ENCODE peak calls at places on chromosomes 12 and 14, in four cellular contexts. F, G, M and B are unnamed samples.

GRCh38 chr14:74888164-74889158 is 6.7 kb downstream of the DLST start:
- DNase-seq in F (peak), G (no peak), M (peak), B (no peak)

GRCh38 chr12:82461393-82461792 is 103.1 kb downstream of the METTL25 start:
- DNase-seq in G (no peak), F (no peak), M (no peak), B (no peak)

GRCh38 chr14:35416108-35416750 is 11.7 kb upstream of the NFKBIA start:
- DNase-seq in G (no peak), M (peak), F (no peak), B (no peak)

GRCh38 chr12:22733756-22734155 is 108.8 kb downstream of the ETNK1 start:
- DNase-seq in M (no peak), G (no peak), F (no peak), B (no peak)

GRCh38 chr14:72558721-72559120 is 335.2 kb downstream of the DPF3 start:
- DNase-seq in F (peak), G (peak), M (no peak), B (no peak)

GRCh38 chr14:101845896-101846295 is 84.4 kb downstream of the PPP2R5C start:
- DNase-seq in M (no peak), F (no peak), G (no peak), B (no peak)

GRCh38 chr14:64923015-64923414 is 8.8 kb downstream of the CHURC1 start:
- DNase-seq in M (no peak), G (no peak), F (no peak), B (no peak)

GRCh38 chr14:85471744-85472143 is 58.2 kb upstream of the FLRT2 start:
- DNase-seq in M (peak), G (peak), F (peak), B (no peak)

GRCh38 chr12:56084958-56085543 is 5.1 kb downstream of the ERBB3 start:
- DNase-seq in M (no peak), F (peak), G (no peak), B (no peak)

GRCh38 chr12:118135788-118136558 is at the start of gene PEBP1:
- DNase-seq in M (peak), F (peak), G (peak), B (peak)

GRCh38 chr12:124392991-124393790 is 98.3 kb downstream of the RFLNA start:
- DNase-seq in G (peak), F (no peak), M (peak), B (no peak)

GRCh38 chr12:49342066-49342913 is 4.4 kb upstream of the DNAJC22 start:
- DNase-seq in F (peak), G (peak), M (peak), B (peak)

GRCh38 chr14:89303452-89304435 is 113.3 kb downstream of the FOXN3 start:
- DNase-seq in M (peak), G (peak), F (peak), B (no peak)

GRCh38 chr12:78696267-78696666 is 168.3 kb upstream of the SYT1 start:
- DNase-seq in M (no peak), F (peak), G (no peak), B (no peak)

GRCh38 chr12:34595749-34596733 is 573.7 kb downstream of the ALG10 start:
- DNase-seq in G (no peak), F (no peak), M (no peak), B (no peak)

GRCh38 chr14:106235356-106236159 is 709.2 kb downstream of the TMEM121 start:
- DNase-seq in G (no peak), F (no peak), M (no peak), B (no peak)

GRCh38 chr12:65308001-65308400 is 29.5 kb downstream of the MSRB3 start:
- DNase-seq in M (peak), G (peak), F (no peak), B (no peak)

GRCh38 chr12:104285740-104286537 is 17.6 kb upstream of the EID3 start:
- DNase-seq in G (peak), F (no peak), M (no peak), B (no peak)

GRCh38 chr12:82673698-82674097 is 13.0 kb upstream of the TMTC2 start:
- DNase-seq in M (no peak), G (no peak), F (peak), B (no peak)

GRCh38 chr12:124018526-124018925 is 45.5 kb downstream of the ZNF664 start:
- DNase-seq in M (peak), G (no peak), F (no peak), B (no peak)

GRCh38 chr14:32468955-32469354 is 139.9 kb downstream of the AKAP6 start:
- DNase-seq in M (peak), F (peak), G (peak), B (no peak)

GRCh38 chr12:83676896-83677295 is 990.2 kb downstream of the TMTC2 start:
- DNase-seq in G (no peak), F (no peak), M (no peak), B (no peak)

GRCh38 chr12:75477137-75477536 is 3.4 kb upstream of the GLIPR1 start:
- DNase-seq in M (no peak), F (no peak), G (no peak), B (no peak)

GRCh38 chr12:8661016-8661415 is 1.6 kb downstream of the MFAP5 start:
- DNase-seq in M (no peak), F (peak), G (no peak), B (no peak)

GRCh38 chr12:122656298-122656697 is 46.9 kb downstream of the HCAR2 start:
- DNase-seq in M (no peak), G (no peak), F (no peak), B (no peak)

GRCh38 chr12:104263026-104263425 is 40.5 kb upstream of the EID3 start:
- DNase-seq in F (no peak), M (no peak), G (no peak), B (no peak)

DNA sequence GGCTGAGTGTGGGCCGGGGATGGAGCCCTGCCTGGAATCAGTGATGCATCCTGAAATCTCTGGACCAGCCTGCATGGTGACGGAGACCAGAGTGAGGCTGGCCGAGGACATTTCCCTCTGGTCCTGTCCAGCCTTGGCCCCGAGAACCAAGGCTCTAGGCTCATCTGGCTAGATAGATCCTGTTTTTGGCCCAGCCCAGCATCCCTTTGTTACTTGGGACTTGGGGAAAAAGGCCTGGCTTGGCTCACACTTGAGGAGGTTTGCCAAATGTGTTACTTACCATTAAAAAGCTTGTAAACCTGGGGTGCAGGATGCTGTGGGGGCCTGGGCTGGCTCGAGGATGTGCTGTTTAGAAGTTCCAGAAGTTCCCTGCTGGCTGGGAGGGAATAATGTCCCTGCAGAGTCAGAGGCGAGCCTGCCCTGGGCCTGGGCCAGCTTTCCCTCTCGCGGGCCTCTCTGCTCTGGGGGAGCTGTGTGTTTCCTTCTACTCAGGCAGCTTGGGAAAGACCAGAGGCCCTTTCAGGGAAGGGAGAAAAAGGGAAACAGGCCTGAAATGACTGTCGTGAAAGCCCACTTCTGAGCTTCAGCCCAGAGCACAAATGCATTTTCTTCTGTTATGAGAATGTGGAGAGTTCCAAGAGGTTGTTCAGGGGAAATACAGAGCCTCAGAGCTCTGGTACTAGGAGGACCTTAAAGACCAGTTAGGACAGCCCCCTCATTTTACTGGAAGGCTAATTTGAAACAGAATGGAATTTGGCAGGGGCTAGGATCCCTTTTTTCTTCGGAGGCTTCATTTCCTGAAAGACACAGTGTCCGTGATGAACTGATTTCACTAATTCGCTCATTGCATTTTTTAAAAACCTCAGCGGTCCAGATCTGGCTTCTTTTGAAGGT is 47.2 kb upstream of the CTDSP2 start:
- DNase-seq in F (peak), M (peak), G (peak), B (no peak)
- H3K4me3 ChIP-seq in F (no peak), M (peak), G (peak), B (no peak)

DNA sequence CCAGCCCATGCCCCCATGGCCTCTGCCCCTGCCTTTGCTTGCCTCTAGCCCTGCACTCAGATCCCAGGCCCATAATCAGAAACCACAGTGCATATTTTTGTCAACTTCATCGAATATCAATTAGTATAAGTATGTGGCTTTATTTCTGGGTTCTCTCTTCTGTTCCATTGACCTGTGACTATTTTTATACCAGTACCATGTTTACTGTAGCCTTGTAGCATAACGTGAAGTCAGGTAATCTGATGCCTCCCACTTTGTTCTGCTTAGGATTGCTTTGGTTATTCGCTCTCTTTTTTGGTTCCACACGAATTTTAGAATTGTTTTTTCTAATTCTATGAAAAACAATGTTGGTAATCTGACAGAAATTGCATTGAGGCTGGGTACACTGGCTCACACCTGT is 14.9 kb downstream of the EEA1 start:
- DNase-seq in F (no peak), G (no peak), M (no peak), B (no peak)
- H2AK5ac ChIP-seq in F (no peak), G (no peak), M (no peak), B (no peak)

GRCh38 chr14:93050761-93051160 is 65.0 kb downstream of the ITPK1 start:
- DNase-seq in G (no peak), M (no peak), F (no peak), B (no peak)
- H2BK120ac ChIP-seq in G (no peak), M (no peak), F (no peak), B (no peak)

DNA sequence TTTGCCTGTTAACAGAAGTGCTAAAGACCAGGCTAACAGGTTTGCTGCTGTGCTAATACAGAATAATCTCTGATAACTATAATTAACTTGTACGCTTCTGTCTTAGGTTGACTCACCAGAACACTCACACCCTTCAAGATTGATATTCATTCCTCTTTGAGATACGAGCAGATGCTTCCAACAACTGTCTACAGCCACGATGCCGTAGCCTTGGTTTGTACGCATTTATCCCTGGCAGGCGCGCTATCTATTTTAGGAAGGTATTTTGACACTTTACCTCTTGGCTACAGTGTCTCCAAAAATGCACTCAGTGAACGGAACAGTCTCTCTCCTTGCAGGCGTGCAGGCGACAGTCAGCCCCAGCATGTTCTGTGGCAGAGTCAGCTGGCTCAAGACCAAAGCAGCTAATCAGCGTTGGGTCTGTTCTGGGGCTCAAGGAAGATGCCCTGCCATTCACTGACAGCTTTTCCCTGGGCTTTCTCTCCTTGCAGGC is 146.4 kb upstream of the PRICKLE1 start:
- DNase-seq in F (peak), G (no peak), M (no peak), B (no peak)
- H3K4me3 ChIP-seq in F (no peak), G (no peak), M (no peak), B (no peak)

GRCh38 chr12:127642208-127642607 is 624.8 kb upstream of the TMEM132C start:
- DNase-seq in G (no peak), M (no peak), F (no peak), B (no peak)
- H2AK5ac ChIP-seq in G (no peak), M (no peak), F (peak), B (no peak)

GRCh38 chr12:27899151-27899661 is 73.3 kb downstream of the PTHLH start:
- DNase-seq in F (peak), G (peak), M (peak), B (no peak)

GRCh38 chr12:27901959-27902358 is 70.6 kb downstream of the PTHLH start:
- DNase-seq in M (peak), F (no peak), G (peak), B (no peak)

GRCh38 chr12:27902651-27903050 is 69.9 kb downstream of the PTHLH start:
- DNase-seq in G (no peak), F (peak), M (no peak), B (no peak)

GRCh38 chr12:27898022-27898421 is 74.5 kb downstream of the PTHLH start:
- DNase-seq in G (no peak), M (no peak), F (no peak), B (no peak)

DNA sequence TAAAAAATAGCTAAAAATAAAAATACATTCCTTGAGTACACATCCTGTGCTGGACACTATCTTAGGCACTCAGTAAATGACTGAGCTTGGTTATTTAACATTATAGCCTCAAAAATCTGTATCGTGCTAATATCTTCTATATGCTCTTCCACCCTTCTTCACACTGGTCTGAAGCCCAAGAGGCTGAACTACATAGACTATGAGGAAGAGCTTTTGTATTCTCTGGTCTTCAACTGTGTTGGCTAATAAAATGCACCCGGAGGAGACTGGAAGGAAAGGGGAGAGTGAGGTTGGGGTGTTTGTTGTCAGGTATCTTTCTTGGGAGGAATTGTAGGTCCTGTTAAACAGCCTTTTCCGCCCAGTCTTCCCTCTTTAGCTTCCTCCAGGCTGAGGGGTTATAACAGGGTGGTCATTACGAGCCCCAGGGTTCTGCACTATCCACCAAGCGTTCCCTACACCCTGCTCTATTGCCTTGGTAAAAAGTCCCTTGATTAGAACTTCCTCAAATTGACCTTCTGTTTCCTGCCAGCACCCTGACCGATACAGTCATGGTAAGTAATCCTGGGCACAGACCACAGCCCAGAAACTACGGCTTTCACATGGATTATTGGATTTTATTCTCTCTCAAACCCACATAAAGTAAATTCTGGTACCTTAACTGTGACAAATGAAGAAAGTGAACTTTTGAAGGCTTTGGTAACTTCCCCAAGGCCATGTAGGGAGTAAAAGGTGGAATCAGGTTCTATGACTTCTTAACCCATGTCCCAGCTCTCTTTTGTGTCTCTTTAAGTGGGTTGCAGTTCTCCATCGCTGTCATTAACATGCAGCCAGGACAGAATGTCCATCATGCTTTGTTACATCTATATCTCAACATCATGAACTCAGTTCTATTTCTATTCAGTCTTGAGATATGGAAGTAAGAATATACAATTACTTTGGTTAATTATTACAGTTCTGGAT is 71.3 kb downstream of the PTHLH start:
- DNase-seq in M (no peak), F (no peak), G (no peak), B (no peak)
- H2BK120ac ChIP-seq in M (no peak), F (peak), G (peak), B (no peak)

GRCh38 chr14:22492601-22493000 is 96.4 kb downstream of the DAD1 start:
- DNase-seq in G (no peak), F (no peak), M (no peak), B (no peak)

GRCh38 chr14:22493143-22493542 is 95.9 kb downstream of the DAD1 start:
- DNase-seq in G (no peak), M (no peak), F (no peak), B (no peak)

GRCh38 chr14:22494486-22495135 is 94.4 kb downstream of the DAD1 start:
- DNase-seq in G (no peak), F (no peak), M (no peak), B (no peak)

GRCh38 chr14:22491683-22492483 is 97.1 kb downstream of the DAD1 start:
- DNase-seq in F (no peak), M (no peak), G (no peak), B (no peak)

GRCh38 chr14:22493753-22494152 is 95.3 kb downstream of the DAD1 start:
- DNase-seq in M (no peak), G (no peak), F (no peak), B (no peak)
- H3K4me3 ChIP-seq in M (no peak), G (no peak), F (no peak), B (no peak)

GRCh38 chr12:68807576-68808387 is at the start of gene MDM2:
- DNase-seq in M (peak), G (peak), F (peak), B (peak)
- H2AK5ac ChIP-seq in M (peak), G (peak), F (peak), B (peak)

GRCh38 chr12:69602954-69603353 is 7.8 kb downstream of the LRRC10 start:
- DNase-seq in M (no peak), G (no peak), F (no peak), B (no peak)
- H2BK120ac ChIP-seq in M (no peak), G (no peak), F (no peak), B (no peak)

GRCh38 chr12:50507474-50507838 is 2.7 kb downstream of the DIP2B start:
- DNase-seq in F (no peak), G (no peak), M (no peak), B (no peak)

GRCh38 chr12:50506753-50507473 is 2.1 kb downstream of the DIP2B start:
- DNase-seq in M (peak), G (no peak), F (no peak), B (no peak)

GRCh38 chr12:50505945-50506344 is 1.2 kb downstream of the DIP2B start:
- DNase-seq in G (no peak), F (peak), M (peak), B (no peak)

GRCh38 chr12:50505386-50505827 is 622 bp downstream of the DIP2B start:
- DNase-seq in G (no peak), F (peak), M (no peak), B (peak)

DNA sequence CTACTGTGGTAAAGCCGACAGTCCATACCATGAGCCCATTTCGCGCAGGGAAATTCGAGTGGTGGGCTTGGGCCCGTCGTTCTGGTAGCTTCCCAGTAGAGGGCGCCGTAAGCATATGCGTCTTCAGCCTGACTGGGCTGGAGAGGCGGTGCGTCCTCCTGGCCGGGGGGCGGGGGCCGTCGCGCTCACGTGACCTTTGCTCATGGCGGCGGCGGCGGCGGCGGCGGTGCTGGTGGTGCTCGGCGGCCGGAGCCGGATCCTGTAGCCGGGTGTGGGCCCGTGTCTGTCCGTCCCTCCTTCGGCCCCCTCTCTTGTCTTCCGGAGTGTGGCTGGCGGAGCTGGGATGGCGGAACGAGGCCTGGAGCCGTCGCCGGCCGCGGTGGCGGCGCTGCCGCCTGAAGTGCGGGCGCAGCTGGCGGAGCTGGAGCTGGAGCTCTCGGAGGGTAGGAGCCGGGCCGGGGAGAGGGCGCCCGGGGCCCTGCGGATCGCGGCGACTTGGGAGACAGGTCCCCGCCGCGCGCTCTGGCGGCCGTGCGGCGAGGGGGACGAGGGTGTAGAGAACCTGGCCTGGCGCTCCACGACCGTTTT is at the start of gene DIP2B:
- DNase-seq in F (peak), M (peak), G (peak), B (peak)
- H3K4me3 ChIP-seq in F (peak), M (peak), G (peak), B (peak)